ENCODE peak calls at places on chromosomes 13 and 19, in five cellular contexts. One of them, this sample, is unnamed.

GRCh38 chr19:55358943-55359908 is 3.8 kb downstream of the GARIN5B start:
- DNase-seq in H54: no peak
- DNase-seq in breast epithelium: no peak
- DNase-seq in T-helper 2 cell: no peak
- DNase-seq in left kidney: no peak
- DNase-seq in this sample: no peak

GRCh38 chr19:19662344-19662743 is 1.1 kb downstream of the ATP13A1 start:
- DNase-seq in T-helper 2 cell: no peak
- DNase-seq in left kidney: no peak
- DNase-seq in H54: no peak
- DNase-seq in breast epithelium: no peak
- DNase-seq in this sample: no peak

GRCh38 chr19:13132471-13133166 is 14.6 kb downstream of the NACC1 start:
- DNase-seq in H54: no peak
- DNase-seq in left kidney: no peak
- DNase-seq in T-helper 2 cell: peak; percentile 35
- DNase-seq in breast epithelium: no peak
- DNase-seq in this sample: no peak

GRCh38 chr13:45119469-45119989 is 781 bp upstream of the GTF2F2 start:
- DNase-seq in H54: peak; percentile 22
- DNase-seq in breast epithelium: no peak
- DNase-seq in T-helper 2 cell: peak; percentile 87
- DNase-seq in left kidney: peak; percentile 59
- DNase-seq in this sample: no peak

GRCh38 chr13:44014501-44014900 is 134.8 kb downstream of the LACC1 start:
- DNase-seq in breast epithelium: no peak
- DNase-seq in H54: no peak
- DNase-seq in left kidney: no peak
- DNase-seq in T-helper 2 cell: no peak
- DNase-seq in this sample: no peak

GRCh38 chr13:113405481-113406300 is 41.8 kb upstream of the GRTP1 start:
- DNase-seq in T-helper 2 cell: no peak
- DNase-seq in breast epithelium: no peak
- DNase-seq in left kidney: no peak
- DNase-seq in H54: no peak
- DNase-seq in this sample: no peak

GRCh38 chr19:6976197-6976596 is 45.0 kb downstream of the MBD3L2B start:
- DNase-seq in T-helper 2 cell: no peak
- DNase-seq in left kidney: no peak
- DNase-seq in H54: no peak
- DNase-seq in breast epithelium: no peak
- DNase-seq in this sample: no peak

GRCh38 chr13:44932850-44933251 is 56.4 kb downstream of the NUFIP1 start:
- DNase-seq in breast epithelium: no peak
- DNase-seq in left kidney: peak; percentile 42
- DNase-seq in T-helper 2 cell: no peak
- DNase-seq in H54: no peak
- DNase-seq in this sample: no peak

GRCh38 chr19:41192574-41193419 is at the start of gene CYP2S1:
- DNase-seq in H54: no peak
- DNase-seq in left kidney: peak; percentile 70
- DNase-seq in T-helper 2 cell: no peak
- DNase-seq in breast epithelium: no peak
- DNase-seq in this sample: peak; percentile 77

GRCh38 chr19:42121036-42121621 is 11.1 kb downstream of the POU2F2 start:
- DNase-seq in T-helper 2 cell: no peak
- DNase-seq in left kidney: no peak
- DNase-seq in H54: no peak
- DNase-seq in breast epithelium: no peak
- DNase-seq in this sample: no peak

GRCh38 chr13:64078025-64078424 is 2662.4 kb upstream of the PCDH20 start:
- DNase-seq in breast epithelium: no peak
- DNase-seq in H54: no peak
- DNase-seq in T-helper 2 cell: no peak
- DNase-seq in left kidney: no peak
- DNase-seq in this sample: no peak

GRCh38 chr19:42528354-42529247 is at the start of gene CEACAM1:
- DNase-seq in breast epithelium: peak; percentile 72
- DNase-seq in T-helper 2 cell: peak; percentile 18
- DNase-seq in H54: peak; percentile 40
- DNase-seq in left kidney: peak; percentile 7
- DNase-seq in this sample: no peak

GRCh38 chr19:13097331-13098258 is 5.1 kb downstream of the LYL1 start:
- DNase-seq in breast epithelium: no peak
- DNase-seq in T-helper 2 cell: no peak
- DNase-seq in H54: no peak
- DNase-seq in left kidney: no peak
- DNase-seq in this sample: no peak

GRCh38 chr19:46080561-46080960 is 39.8 kb upstream of the IGFL4 start:
- DNase-seq in T-helper 2 cell: no peak
- DNase-seq in breast epithelium: no peak
- DNase-seq in left kidney: peak; percentile 5
- DNase-seq in H54: peak; percentile 12
- DNase-seq in this sample: peak; percentile 65

This sample was measured in A549.